ENCODE peak calls at places on chromosomes 16 and 17, in four cellular contexts. E is IMR-90, X is K562, N is keratinocyte. R is an unnamed sample.
A peak's percentile ranks its signal among the peaks of the same experiment; 100 is the strongest.

GRCh38 chr16:85137323-85138072 is 25.2 kb upstream of the CIBAR2 start:
- DNase-seq in X (peak; percentile 51), E (peak; percentile 85), N (no peak), R (peak; percentile 65)

GRCh38 chr16:90040152-90041023 is 21.1 kb upstream of the DBNDD1 start:
- DNase-seq in X (no peak), N (no peak), E (no peak), R (no peak)

GRCh38 chr17:77958716-77959215 is 263 bp downstream of the TNRC6C start:
- DNase-seq in X (no peak), E (no peak), N (no peak), R (no peak)

GRCh38 chr17:77404812-77405581 is 264.2 kb downstream of the SEC14L1 start:
- DNase-seq in N (no peak), X (no peak), E (peak; percentile 86), R (peak; percentile 82)

GRCh38 chr17:46194393-46195216 is 1.4 kb upstream of the KANSL1 start:
- DNase-seq in E (peak; percentile 59), X (peak; percentile 75), N (no peak), R (peak; percentile 81)

GRCh38 chr17:29237476-29238132 is 9.1 kb upstream of the CRYBA1 start:
- DNase-seq in N (no peak), X (peak; percentile 30), E (peak; percentile 80), R (no peak)

GRCh38 chr17:82985973-82986372 is 93.4 kb upstream of the METRNL start:
- DNase-seq in N (no peak), E (peak; percentile 46), X (no peak), R (peak; percentile 49)

GRCh38 chr16:9012848-9013507 is 49.3 kb upstream of the USP7 start:
- DNase-seq in N (no peak), E (no peak), X (no peak), R (peak; percentile 15)

GRCh38 chr16:57540387-57540786 is 2.1 kb upstream of the ADGRG5 start:
- DNase-seq in E (no peak), N (no peak), X (no peak), R (no peak)

GRCh38 chr17:21213491-21214014 is 408 bp downstream of the TMEM11 start:
- DNase-seq in N (no peak), X (peak; percentile 16), E (no peak), R (no peak)

GRCh38 chr16:75267631-75268264 is 16.3 kb upstream of the BCAR1 start:
- DNase-seq in X (no peak), E (peak; percentile 53), N (no peak), R (peak; percentile 64)

GRCh38 chr17:50534979-50535326 is 2.4 kb downstream of the EPN3 start:
- DNase-seq in E (no peak), X (no peak), N (no peak), R (no peak)

GRCh38 chr16:19499481-19499880 is 22.4 kb downstream of the GDE1 start:
- DNase-seq in X (no peak), E (no peak), N (no peak), R (no peak)

GRCh38 chr17:71759422-71760060 is 361.3 kb upstream of the SOX9 start:
- DNase-seq in E (peak; percentile 32), X (no peak), N (no peak), R (no peak)

GRCh38 chr17:66272699-66273390 is 29.6 kb upstream of the PRKCA start:
- DNase-seq in X (peak; percentile 66), N (no peak), E (peak; percentile 89), R (peak; percentile 67)

GRCh38 chr17:55348749-55349354 is 72.8 kb downstream of the MMD start:
- DNase-seq in X (peak; percentile 78), E (peak; percentile 43), N (no peak), R (peak; percentile 56)

GRCh38 chr16:56643080-56643778 is 4.8 kb downstream of the MT1A start:
- DNase-seq in E (no peak), N (no peak), X (peak; percentile 59), R (no peak)

DNA sequence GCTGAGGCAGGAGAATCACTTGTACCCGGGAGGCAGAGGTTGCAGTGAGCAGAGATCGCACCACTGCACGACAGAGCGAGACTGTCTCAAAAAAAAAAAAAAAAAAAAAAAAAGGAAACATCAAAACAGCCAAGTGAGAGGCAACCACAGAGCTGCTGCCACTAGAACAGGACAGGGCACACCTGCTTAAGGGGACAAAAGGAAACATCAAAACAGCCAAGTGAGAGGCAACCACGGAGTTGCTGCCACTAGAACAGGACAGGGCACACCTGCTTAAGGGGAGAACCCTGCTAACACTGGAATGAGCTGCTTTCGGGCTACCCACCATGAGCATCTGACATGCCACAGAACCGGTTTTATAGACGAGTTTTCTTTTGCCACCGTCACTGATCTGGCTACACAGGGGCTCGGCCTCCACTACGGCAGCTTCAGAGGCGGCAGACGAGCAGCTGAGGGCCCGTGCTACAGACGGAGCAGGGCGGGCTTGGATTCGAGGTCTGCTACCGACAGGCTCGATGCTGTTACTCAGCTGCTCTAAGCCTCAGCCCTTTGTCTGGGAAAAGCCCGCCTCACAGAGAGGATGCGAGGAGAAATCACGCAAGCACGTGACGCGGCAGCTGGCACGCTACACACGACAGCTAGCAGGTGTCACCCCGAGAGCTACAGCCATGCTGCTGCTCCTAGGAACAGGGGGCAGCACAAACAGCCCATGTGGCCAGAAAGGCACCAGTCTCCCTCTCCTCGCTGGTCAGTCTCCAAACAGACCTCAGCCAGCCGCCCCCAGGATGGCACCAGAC is 2.0 kb downstream of the P4HB start:
- DNase-seq in X (no peak), E (no peak), N (no peak), R (no peak)
- H3K9ac ChIP-seq in X (peak overlapping the region; percentile 99), E (no peak overlapping the region), N (peak overlapping the region; percentile 96), R (no peak overlapping the region)

DNA sequence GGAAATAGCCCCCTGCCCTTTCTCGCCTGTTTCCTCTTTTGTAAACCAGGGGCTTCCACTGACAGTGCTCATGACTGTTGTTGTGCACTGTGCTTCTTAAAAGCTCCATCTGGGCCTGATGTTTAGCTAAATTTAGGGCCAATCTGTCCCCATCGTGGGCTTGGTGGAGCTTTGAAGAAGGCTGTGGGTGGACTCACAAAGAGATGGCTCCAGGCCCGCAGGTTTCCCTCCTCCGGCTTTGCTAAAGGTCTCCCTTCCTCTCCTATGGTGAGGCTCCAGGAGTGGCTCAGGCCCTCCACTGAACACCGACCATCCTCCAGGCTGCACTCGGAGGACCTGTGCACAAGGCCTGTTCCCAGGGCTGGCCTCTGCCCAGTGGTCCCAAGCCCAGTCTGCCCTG is 30.2 kb upstream of the XPO6 start:
- DNase-seq in N (no peak), X (no peak), E (no peak), R (no peak)
- H3K9me1 ChIP-seq in N (no peaks in the 10 kb centered on the region), X (no peaks in the 10 kb centered on the region), E (no peaks in the 10 kb centered on the region), R (no peaks in the 10 kb centered on the region)

GRCh38 chr17:45132302-45132568 is at the start of gene PLCD3:
- DNase-seq in X (no peak), N (no peak), E (no peak), R (no peak)
- H3K9ac ChIP-seq in X (peak within 1 kb of the TSS; percentile 92), N (peak within 1 kb of the TSS; percentile 81), E (peak within 1 kb of the TSS; percentile 66), R (peak within 1 kb of the TSS; percentile 70)

GRCh38 chr17:41167561-41167960 is 460 bp downstream of the KRTAP4-3 start:
- DNase-seq in E (no peak), N (no peak), X (no peak), R (no peak)

GRCh38 chr17:41171881-41172280 is 3.9 kb upstream of the KRTAP4-3 start:
- DNase-seq in X (no peak), E (peak; percentile 23), N (no peak), R (no peak)

GRCh38 chr17:41163828-41164227 is 3.3 kb upstream of the KRTAP4-4 start:
- DNase-seq in X (no peak), E (no peak), N (no peak), R (no peak)

GRCh38 chr17:41168121-41168520 is at the start of gene KRTAP4-3:
- DNase-seq in E (no peak), N (no peak), X (no peak), R (no peak)
- H3K9me1 ChIP-seq in E (no peaks in the 10 kb centered on the region), N (no peaks in the 10 kb centered on the region), X (no peaks in the 10 kb centered on the region), R (no peaks in the 10 kb centered on the region)

GRCh38 chr16:67237396-67238277 is 9.6 kb downstream of the FHOD1 start:
- DNase-seq in N (no peak), X (no peak), E (no peak), R (no peak)
- H3K9ac ChIP-seq in N (no peak overlapping the region), X (no peak overlapping the region), E (no peak overlapping the region), R (no peak overlapping the region)

DNA sequence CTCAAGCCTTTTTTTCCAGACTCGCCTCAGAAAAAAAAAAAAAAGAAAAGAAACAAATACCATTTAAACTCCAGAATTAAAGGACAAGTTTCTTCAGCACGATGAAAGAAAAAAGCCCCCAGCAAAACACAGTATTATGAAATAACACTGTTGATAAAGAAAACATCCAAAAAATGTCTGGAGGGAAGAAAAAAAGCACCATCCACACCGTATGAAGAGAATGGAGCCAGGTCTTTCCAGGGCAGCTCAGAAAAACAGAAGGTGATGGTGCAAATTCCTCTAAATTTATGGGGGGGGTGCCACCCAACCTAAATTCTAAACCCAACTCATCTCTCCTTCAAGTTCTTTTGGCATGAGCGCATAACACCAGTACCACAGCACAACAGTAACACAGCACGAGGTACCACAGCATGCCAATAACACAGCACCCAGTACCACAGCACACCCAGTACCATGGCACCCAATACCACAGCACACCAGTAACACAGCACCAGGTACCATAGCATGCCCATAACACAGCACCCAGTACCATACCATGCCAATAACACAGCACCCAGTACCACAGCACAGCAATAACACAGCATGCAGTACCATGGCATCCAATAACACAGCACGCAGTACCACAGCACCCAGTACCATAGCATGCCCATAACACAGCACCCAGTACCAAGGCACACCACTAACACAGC is 19.0 kb downstream of the AXIN1 start:
- DNase-seq in N (no peak), X (no peak), E (no peak), R (no peak)
- H3K9me1 ChIP-seq in N (no peaks in the 10 kb centered on the region), X (peaks cover 5% of the 10 kb centered on the region), E (peaks cover 24% of the 10 kb centered on the region), R (no peaks in the 10 kb centered on the region)

GRCh38 chr17:38464251-38464722 is 36.0 kb downstream of the ARHGAP23 start:
- DNase-seq in E (no peak), X (no peak), N (no peak), R (peak; percentile 42)
- H3K9ac ChIP-seq in E (peak overlapping the region; percentile 70), X (peak overlapping the region; percentile 78), N (peak overlapping the region; percentile 90), R (peak overlapping the region; percentile 70)

DNA sequence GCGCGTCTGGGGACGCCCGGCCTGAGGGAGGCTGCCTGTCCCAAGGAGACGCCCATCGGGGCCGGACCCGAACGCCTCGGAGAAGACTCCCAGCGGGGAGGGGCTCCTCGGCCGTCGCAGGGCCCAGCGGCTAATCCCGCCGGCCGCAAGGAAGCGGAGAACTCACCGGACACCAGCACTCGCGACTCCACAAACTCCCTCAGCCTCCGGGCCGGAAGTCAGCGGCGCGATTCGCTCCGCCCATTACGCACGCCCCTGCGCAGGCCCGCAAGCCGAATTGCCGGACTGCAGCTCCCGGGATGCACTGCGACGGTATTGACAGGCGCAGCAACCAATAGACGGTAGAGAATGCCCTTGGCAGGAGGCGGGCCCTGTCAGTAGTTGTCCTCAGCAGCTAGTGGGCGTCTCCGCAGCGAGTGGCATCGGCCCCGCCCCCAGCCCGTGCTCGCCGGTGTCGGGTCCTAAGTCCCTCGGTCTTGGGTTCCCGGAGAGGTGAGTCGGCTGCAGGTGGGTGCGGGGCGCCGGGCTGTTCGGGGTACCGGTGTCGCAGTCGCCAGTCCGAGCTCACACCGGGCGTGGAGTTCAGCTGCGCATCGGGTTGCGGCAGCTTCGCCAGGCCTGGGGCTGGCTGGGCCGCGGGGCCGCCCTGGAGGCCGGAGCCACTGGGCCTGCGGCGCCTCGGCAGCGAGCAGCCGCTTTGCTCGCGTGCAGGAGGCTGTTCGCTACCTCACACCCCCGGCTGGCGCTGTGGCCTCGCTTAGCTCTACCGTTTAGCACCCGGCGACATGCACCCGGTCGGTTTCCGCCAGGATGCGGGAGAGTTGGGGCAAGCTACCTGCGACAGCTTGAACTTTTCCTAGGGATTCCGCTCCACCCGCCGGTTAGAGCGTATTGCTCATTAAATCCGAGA is at the start of the genes ZNF174 and ZSCAN32:
- DNase-seq in E (peak; percentile 99), X (peak; percentile 99), N (peak; percentile 96), R (peak; percentile 100)
- H3K9me1 ChIP-seq in E (no peaks in the 10 kb centered on the region), X (no peaks in the 10 kb centered on the region), N (no peaks in the 10 kb centered on the region), R (no peaks in the 10 kb centered on the region)